ENCODE peak calls at places on chromosomes 5 and 9, in six cellular contexts. I is HuH-7.5; X is stimulated activated CD8-positive, alpha-beta memory T cell treated with anti-CD3 and anti-CD28 coated beads, Interleukin-2, amount 100 ng/mL, for 48 hours; N is glutamatergic neuron; U is activated naive CD8-positive, alpha-beta T cell treated with anti-CD3 and anti-CD28 coated beads, Interleukin-2, amount 50 U/mL, for 24 hours; A is osteocyte. W is an unnamed sample.

GRCh38 chr9:76180541-76180940 is 213.7 kb downstream of the RFK start:
- DNase-seq in X (no peak), A (no peak), N (no peak), I (no peak), U (no peak), W (no peak)

GRCh38 chr9:98933890-98934289 is 9.8 kb upstream of the COL15A1 start:
- DNase-seq in N (no peak), I (no peak), A (no peak), X (no peak), U (no peak), W (no peak)

GRCh38 chr9:113707953-113708695 is 168.0 kb upstream of the ZNF618 start:
- DNase-seq in I (no peak), U (no peak), A (peak), N (no peak), X (no peak), W (peak)

GRCh38 chr9:113187935-113188595 is 33.0 kb downstream of the FKBP15 start:
- DNase-seq in I (no peak), U (no peak), A (no peak), X (no peak), N (no peak), W (no peak)

GRCh38 chr5:68352166-68352565 is 136.6 kb downstream of the PIK3R1 start:
- DNase-seq in I (no peak), N (no peak), A (no peak), U (no peak), X (no peak), W (no peak)

GRCh38 chr5:3301316-3301715 is 294.3 kb upstream of the IRX1 start:
- DNase-seq in X (no peak), I (no peak), A (no peak), N (no peak), U (no peak), W (no peak)

GRCh38 chr9:33202552-33203300 is 35.6 kb upstream of the B4GALT1 start:
- DNase-seq in A (no peak), U (peak), N (no peak), X (peak), I (no peak), W (no peak)

GRCh38 chr9:89775641-89776040 is 170.8 kb downstream of the GADD45G start:
- DNase-seq in N (no peak), A (no peak), X (no peak), U (no peak), I (no peak), W (no peak)

GRCh38 chr9:122320346-122320995 is 50.4 kb upstream of the PTGS1 start:
- DNase-seq in U (no peak), X (no peak), A (no peak), N (no peak), I (no peak), W (no peak)

GRCh38 chr5:126647071-126647470 is 46.3 kb downstream of the PHAX start:
- DNase-seq in U (no peak), A (no peak), I (no peak), X (no peak), N (no peak), W (no peak)

GRCh38 chr5:55218966-55219365 is 8.1 kb downstream of the MCIDAS start:
- DNase-seq in A (no peak), X (no peak), U (no peak), N (no peak), I (no peak), W (no peak)

GRCh38 chr9:113854310-113854709 is 21.8 kb upstream of the ZNF618 start:
- DNase-seq in A (no peak), N (no peak), X (no peak), U (no peak), I (no peak), W (no peak)

GRCh38 chr5:151051931-151052608 is 28.8 kb downstream of the TNIP1 start:
- DNase-seq in X (no peak), A (no peak), I (no peak), N (no peak), U (no peak), W (no peak)

GRCh38 chr9:121222524-121223171 is 21.0 kb upstream of the RAB14 start:
- DNase-seq in N (no peak), I (peak), U (no peak), X (no peak), A (no peak), W (no peak)

W was measured in type B pancreatic cell.